ENCODE peak calls at places on chromosomes 3 and 15, in six cellular contexts. One of them, this sample, is unnamed.

GRCh38 chr15:71333839-71334238 is 218.6 kb downstream of the THSD4 start:
- DNase-seq in stimulated activated CD4-positive, alpha-beta T cell treated with anti-CD3 and anti-CD28 coated beads, Interleukin-4, amount 100 ng/mL, for 48 hours: no peak
- DNase-seq in transverse colon: no peak
- DNase-seq in NCI-H526: no peak
- DNase-seq in T-helper 22 cell: no peak
- DNase-seq in HEK293T: no peak
- DNase-seq in this sample: no peak

GRCh38 chr3:57597240-57597972 is at the start of gene ARF4:
- DNase-seq in transverse colon: peak
- DNase-seq in HEK293T: peak
- DNase-seq in T-helper 22 cell: peak
- DNase-seq in NCI-H526: peak
- DNase-seq in stimulated activated CD4-positive, alpha-beta T cell treated with anti-CD3 and anti-CD28 coated beads, Interleukin-4, amount 100 ng/mL, for 48 hours: peak
- DNase-seq in this sample: peak

GRCh38 chr3:149419816-149420215 is 42.4 kb upstream of the TM4SF1 start:
- DNase-seq in transverse colon: no peak
- DNase-seq in stimulated activated CD4-positive, alpha-beta T cell treated with anti-CD3 and anti-CD28 coated beads, Interleukin-4, amount 100 ng/mL, for 48 hours: no peak
- DNase-seq in T-helper 22 cell: no peak
- DNase-seq in NCI-H526: no peak
- DNase-seq in HEK293T: no peak
- DNase-seq in this sample: no peak

GRCh38 chr3:187551419-187551818 is 118.8 kb downstream of the SST start:
- DNase-seq in stimulated activated CD4-positive, alpha-beta T cell treated with anti-CD3 and anti-CD28 coated beads, Interleukin-4, amount 100 ng/mL, for 48 hours: no peak
- DNase-seq in T-helper 22 cell: no peak
- DNase-seq in HEK293T: no peak
- DNase-seq in transverse colon: no peak
- DNase-seq in NCI-H526: no peak
- DNase-seq in this sample: peak

GRCh38 chr3:177341766-177342165 is 144.5 kb upstream of the TBL1XR1 start:
- DNase-seq in stimulated activated CD4-positive, alpha-beta T cell treated with anti-CD3 and anti-CD28 coated beads, Interleukin-4, amount 100 ng/mL, for 48 hours: no peak
- DNase-seq in HEK293T: no peak
- DNase-seq in T-helper 22 cell: no peak
- DNase-seq in NCI-H526: peak
- DNase-seq in transverse colon: no peak
- DNase-seq in this sample: no peak

GRCh38 chr15:60126661-60127060 is 122.5 kb downstream of the FOXB1 start:
- DNase-seq in HEK293T: no peak
- DNase-seq in NCI-H526: no peak
- DNase-seq in stimulated activated CD4-positive, alpha-beta T cell treated with anti-CD3 and anti-CD28 coated beads, Interleukin-4, amount 100 ng/mL, for 48 hours: no peak
- DNase-seq in transverse colon: no peak
- DNase-seq in T-helper 22 cell: no peak
- DNase-seq in this sample: no peak

GRCh38 chr15:67241132-67241855 is 13.2 kb downstream of the AAGAB start:
- DNase-seq in stimulated activated CD4-positive, alpha-beta T cell treated with anti-CD3 and anti-CD28 coated beads, Interleukin-4, amount 100 ng/mL, for 48 hours: peak
- DNase-seq in NCI-H526: peak
- DNase-seq in HEK293T: no peak
- DNase-seq in transverse colon: no peak
- DNase-seq in T-helper 22 cell: no peak
- DNase-seq in this sample: no peak

GRCh38 chr3:144127700-144128099 is 156.1 kb downstream of the DIPK2A start:
- DNase-seq in NCI-H526: peak
- DNase-seq in HEK293T: no peak
- DNase-seq in T-helper 22 cell: no peak
- DNase-seq in stimulated activated CD4-positive, alpha-beta T cell treated with anti-CD3 and anti-CD28 coated beads, Interleukin-4, amount 100 ng/mL, for 48 hours: no peak
- DNase-seq in transverse colon: no peak
- DNase-seq in this sample: no peak

GRCh38 chr3:193814166-193814565 is 221.2 kb downstream of the OPA1 start:
- DNase-seq in NCI-H526: no peak
- DNase-seq in transverse colon: no peak
- DNase-seq in stimulated activated CD4-positive, alpha-beta T cell treated with anti-CD3 and anti-CD28 coated beads, Interleukin-4, amount 100 ng/mL, for 48 hours: no peak
- DNase-seq in T-helper 22 cell: no peak
- DNase-seq in HEK293T: no peak
- DNase-seq in this sample: no peak

GRCh38 chr3:187717572-187717971 is 15.2 kb upstream of the RTP2 start:
- DNase-seq in HEK293T: no peak
- DNase-seq in stimulated activated CD4-positive, alpha-beta T cell treated with anti-CD3 and anti-CD28 coated beads, Interleukin-4, amount 100 ng/mL, for 48 hours: no peak
- DNase-seq in transverse colon: no peak
- DNase-seq in NCI-H526: no peak
- DNase-seq in T-helper 22 cell: no peak
- DNase-seq in this sample: no peak

GRCh38 chr3:10438902-10439610 is 66.3 kb downstream of the ATP2B2 start:
- DNase-seq in NCI-H526: no peak
- DNase-seq in T-helper 22 cell: no peak
- DNase-seq in transverse colon: no peak
- DNase-seq in HEK293T: no peak
- DNase-seq in stimulated activated CD4-positive, alpha-beta T cell treated with anti-CD3 and anti-CD28 coated beads, Interleukin-4, amount 100 ng/mL, for 48 hours: no peak
- DNase-seq in this sample: no peak

GRCh38 chr3:143209715-143210059 is 90.1 kb downstream of the CHST2 start:
- DNase-seq in T-helper 22 cell: no peak
- DNase-seq in stimulated activated CD4-positive, alpha-beta T cell treated with anti-CD3 and anti-CD28 coated beads, Interleukin-4, amount 100 ng/mL, for 48 hours: no peak
- DNase-seq in NCI-H526: no peak
- DNase-seq in transverse colon: no peak
- DNase-seq in HEK293T: no peak
- DNase-seq in this sample: no peak

GRCh38 chr3:129106866-129107565 is 14.6 kb downstream of the RAB43 start:
- DNase-seq in stimulated activated CD4-positive, alpha-beta T cell treated with anti-CD3 and anti-CD28 coated beads, Interleukin-4, amount 100 ng/mL, for 48 hours: no peak
- DNase-seq in T-helper 22 cell: no peak
- DNase-seq in NCI-H526: no peak
- DNase-seq in HEK293T: no peak
- DNase-seq in transverse colon: peak
- DNase-seq in this sample: no peak

GRCh38 chr3:153767601-153768558 is 353.3 kb upstream of the ARHGEF26 start:
- DNase-seq in NCI-H526: no peak
- DNase-seq in HEK293T: no peak
- DNase-seq in T-helper 22 cell: no peak
- DNase-seq in stimulated activated CD4-positive, alpha-beta T cell treated with anti-CD3 and anti-CD28 coated beads, Interleukin-4, amount 100 ng/mL, for 48 hours: no peak
- DNase-seq in transverse colon: no peak
- DNase-seq in this sample: no peak

GRCh38 chr15:45869034-45869668 is 234.3 kb downstream of the SQOR start:
- DNase-seq in NCI-H526: no peak
- DNase-seq in HEK293T: no peak
- DNase-seq in transverse colon: no peak
- DNase-seq in T-helper 22 cell: no peak
- DNase-seq in stimulated activated CD4-positive, alpha-beta T cell treated with anti-CD3 and anti-CD28 coated beads, Interleukin-4, amount 100 ng/mL, for 48 hours: no peak
- DNase-seq in this sample: no peak

GRCh38 chr3:165339753-165340152 is 143.6 kb upstream of the SLITRK3 start:
- DNase-seq in NCI-H526: peak
- DNase-seq in T-helper 22 cell: no peak
- DNase-seq in HEK293T: no peak
- DNase-seq in transverse colon: no peak
- DNase-seq in stimulated activated CD4-positive, alpha-beta T cell treated with anti-CD3 and anti-CD28 coated beads, Interleukin-4, amount 100 ng/mL, for 48 hours: no peak
- DNase-seq in this sample: no peak

GRCh38 chr3:118479376-118479775 is 555.3 kb downstream of the IGSF11 start:
- DNase-seq in stimulated activated CD4-positive, alpha-beta T cell treated with anti-CD3 and anti-CD28 coated beads, Interleukin-4, amount 100 ng/mL, for 48 hours: no peak
- DNase-seq in NCI-H526: no peak
- DNase-seq in HEK293T: no peak
- DNase-seq in transverse colon: no peak
- DNase-seq in T-helper 22 cell: no peak
- DNase-seq in this sample: no peak

GRCh38 chr3:99322551-99322950 is 315.8 kb upstream of the COL8A1 start:
- DNase-seq in T-helper 22 cell: no peak
- DNase-seq in NCI-H526: no peak
- DNase-seq in transverse colon: no peak
- DNase-seq in stimulated activated CD4-positive, alpha-beta T cell treated with anti-CD3 and anti-CD28 coated beads, Interleukin-4, amount 100 ng/mL, for 48 hours: no peak
- DNase-seq in HEK293T: no peak
- DNase-seq in this sample: no peak

This sample was measured in BJ.